ENCODE peak calls at places on chromosomes 5 and 9, in seven cellular contexts. K is HepG2, G is H1, V is GM12878, N is SK-N-SH, Z is GM12892, J is K562. Q is an unnamed sample.

GRCh38 chr5:6766558-6767191 is 53.4 kb downstream of the TENT4A start:
- DNase-seq in K (no peak), G (no peak), V (no peak), N (peak), Z (no peak), J (no peak), Q (no peak)

GRCh38 chr5:1009359-1010180 is 968 bp downstream of the NKD2 start:
- DNase-seq in K (no peak), G (peak), V (no peak), N (no peak), Z (no peak), J (peak), Q (no peak)

GRCh38 chr9:34659592-34660253 is 2.7 kb downstream of the CCL27 start:
- DNase-seq in K (no peak), G (no peak), V (no peak), N (no peak), Z (no peak), J (no peak), Q (no peak)

GRCh38 chr5:120655828-120656435 is 191.8 kb downstream of the PRR16 start:
- DNase-seq in K (peak), G (peak), V (no peak), N (no peak), Z (no peak), J (peak), Q (no peak)

GRCh38 chr5:144092510-144092909 is 77.9 kb downstream of the YIPF5 start:
- DNase-seq in K (no peak), G (no peak), V (no peak), N (no peak), Z (no peak), J (no peak), Q (no peak)

GRCh38 chr5:54883374-54884194 is 101.8 kb downstream of the ESM1 start:
- DNase-seq in K (no peak), G (peak), V (no peak), N (peak), Z (no peak), J (peak), Q (no peak)

GRCh38 chr9:37407468-37407867 is 15.0 kb upstream of the GRHPR start:
- DNase-seq in K (peak), G (no peak), V (no peak), N (no peak), Z (no peak), J (no peak), Q (no peak)

GRCh38 chr9:93064392-93065124 is 6.1 kb downstream of the SUSD3 start:
- DNase-seq in K (no peak), G (no peak), V (peak), N (no peak), Z (peak), J (peak), Q (peak)

GRCh38 chr5:66209350-66209749 is 65.2 kb downstream of the SREK1 start:
- DNase-seq in K (no peak), G (no peak), V (no peak), N (no peak), Z (no peak), J (no peak), Q (no peak)

GRCh38 chr5:40733439-40733838 is 22.3 kb downstream of the TTC33 start:
- DNase-seq in K (no peak), G (no peak), V (no peak), N (no peak), Z (no peak), J (no peak), Q (no peak)

GRCh38 chr5:107401470-107402085 is 269.2 kb downstream of the EFNA5 start:
- DNase-seq in K (no peak), G (no peak), V (no peak), N (no peak), Z (no peak), J (no peak), Q (no peak)

GRCh38 chr5:152595327-152595890 is 190.3 kb upstream of the NMUR2 start:
- DNase-seq in K (no peak), G (no peak), V (no peak), N (no peak), Z (no peak), J (no peak), Q (no peak)

GRCh38 chr9:134103391-134103998 is 32.4 kb upstream of the WDR5 start:
- DNase-seq in K (no peak), G (no peak), V (no peak), N (no peak), Z (no peak), J (no peak), Q (no peak)

GRCh38 chr5:39437469-39437868 is 12.7 kb upstream of the DAB2 start:
- DNase-seq in K (peak), G (no peak), V (no peak), N (no peak), Z (no peak), J (no peak), Q (no peak)

GRCh38 chr5:147162740-147163139 is 72.1 kb upstream of the STK32A start:
- DNase-seq in K (no peak), G (no peak), V (no peak), N (no peak), Z (no peak), J (no peak), Q (no peak)

GRCh38 chr5:179163236-179164155 is 103.3 kb downstream of the ZNF354C start:
- DNase-seq in K (no peak), G (peak), V (no peak), N (no peak), Z (no peak), J (no peak), Q (no peak)

GRCh38 chr9:109418827-109419226 is 79.3 kb downstream of the PTPN3 start:
- DNase-seq in K (no peak), G (no peak), V (peak), N (no peak), Z (no peak), J (no peak), Q (no peak)

GRCh38 chr5:23314827-23315226 is 192.6 kb upstream of the PRDM9 start:
- DNase-seq in K (no peak), G (no peak), V (no peak), N (no peak), Z (no peak), J (no peak), Q (no peak)

GRCh38 chr5:112635771-112636170 is 101.9 kb upstream of the APC start:
- DNase-seq in K (no peak), G (no peak), V (no peak), N (no peak), Z (no peak), J (no peak), Q (no peak)

GRCh38 chr5:68548959-68549676 is 333.6 kb downstream of the PIK3R1 start:
- DNase-seq in K (peak), G (no peak), V (no peak), N (no peak), Z (no peak), J (no peak), Q (no peak)

GRCh38 chr5:122153774-122154173 is 24.4 kb downstream of the ZNF474 start:
- DNase-seq in K (no peak), G (no peak), V (no peak), N (no peak), Z (no peak), J (no peak), Q (no peak)
- TF ChIP-seq TAF1 in K (no peak), G (no peak), V (no peak), N (no peak), Z (no peak), J (no peak), Q (no peak)

GRCh38 chr9:135358161-135358940 is 121.2 kb upstream of the PPP1R26 start:
- DNase-seq in K (no peak), G (no peak), V (no peak), N (no peak), Z (no peak), J (no peak), Q (no peak)
- TF ChIP-seq POLR2AphosphoS5 in K (no peak), G (no peak), V (no peak), N (no peak), Z (no peak), J (no peak), Q (no peak)

DNA sequence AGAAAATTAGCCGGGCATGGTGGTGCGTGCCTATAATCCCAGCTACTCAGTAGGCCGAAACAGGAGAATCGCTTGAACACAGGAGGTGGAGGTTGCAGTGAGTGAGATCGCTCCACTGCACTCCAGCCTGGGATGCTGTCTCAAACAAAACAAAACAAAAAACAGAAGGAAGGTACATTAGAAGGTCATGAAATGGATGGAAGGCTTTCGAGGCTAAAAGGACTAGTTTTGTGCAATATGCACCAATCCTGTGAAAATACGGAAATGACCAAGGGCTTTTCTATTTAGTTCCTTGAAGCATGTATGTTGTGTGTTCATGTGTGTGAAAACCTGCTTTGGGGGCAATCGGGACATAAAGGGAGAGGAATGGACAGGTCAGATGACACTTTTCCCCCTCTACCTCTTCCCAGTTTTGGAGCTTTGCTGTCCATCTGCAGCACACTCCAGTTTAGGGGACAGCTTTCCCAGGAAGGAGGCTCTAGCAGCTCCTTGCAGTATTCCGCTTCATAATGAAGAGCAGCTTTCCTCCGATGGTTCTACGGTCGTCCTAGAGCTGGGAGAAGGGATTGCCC is 15.0 kb downstream of the SPRY4 start:
- DNase-seq in K (no peak), G (no peak), V (no peak), N (no peak), Z (no peak), J (no peak), Q (no peak)
- TF ChIP-seq TAF1 in K (no peak), G (no peak), V (no peak), N (no peak), Z (no peak), J (no peak), Q (no peak)

DNA sequence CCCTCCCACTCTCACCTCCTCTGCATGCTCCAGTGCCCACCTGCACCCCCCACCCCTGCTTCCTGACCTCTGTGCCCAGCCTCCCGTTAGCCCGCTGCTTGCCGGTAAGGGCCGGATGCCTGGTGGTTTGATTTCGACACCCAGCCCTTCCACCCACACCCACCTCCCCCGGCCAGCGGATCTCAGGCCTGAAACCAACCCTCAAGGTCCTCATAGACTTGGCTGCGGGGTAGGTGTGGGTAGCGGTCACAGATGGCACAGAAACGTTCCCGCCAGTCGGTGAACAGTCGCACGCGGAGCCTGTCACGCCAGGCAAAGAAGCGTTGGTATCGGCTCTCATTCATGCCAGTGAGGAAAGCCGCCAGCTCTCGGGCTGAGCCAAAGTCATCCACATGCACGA is 1.4 kb downstream of the FUT7 start:
- DNase-seq in K (no peak), G (no peak), V (peak), N (no peak), Z (no peak), J (no peak), Q (no peak)
- TF ChIP-seq POLR2AphosphoS5 in K (no peak), G (no peak), V (no peak), N (no peak), Z (no peak), J (no peak), Q (no peak)

GRCh38 chr9:123451011-123451410 is 95.0 kb downstream of the CRB2 start:
- DNase-seq in K (no peak), G (no peak), V (no peak), N (no peak), Z (no peak), J (no peak), Q (no peak)
- TF ChIP-seq TAF1 in K (no peak), G (no peak), V (no peak), N (no peak), Z (no peak), J (no peak), Q (no peak)

Q was measured in GM12891.